ENCODE peak calls at places on chromosomes 6 and 20, in nine cellular contexts. Z is stomach, S is upper lobe of left lung, I is H1, H is SK-N-SH, V is GM12892, G is HepG2, R is prostate gland, Y is Panc1. L is an unnamed sample.
A peak's percentile ranks its signal among the peaks of the same experiment; 100 is the strongest.

GRCh38 chr6:146990821-146991798 is 213.1 kb upstream of the STXBP5 start:
- DNase-seq in V (no peak), Y (peak; percentile 50), R (no peak), I (no peak), H (no peak), G (peak; percentile 95), Z (no peak), S (no peak), L (no peak)

GRCh38 chr20:63619505-63619904 is 7.4 kb downstream of the GMEB2 start:
- DNase-seq in S (no peak), V (no peak), Y (no peak), Z (no peak), G (no peak), H (no peak), I (no peak), R (no peak), L (no peak)

GRCh38 chr6:132333639-132334516 is 67.4 kb downstream of the MOXD1 start:
- DNase-seq in Z (peak; percentile 57), S (no peak), R (no peak), H (peak; percentile 8), V (no peak), G (peak; percentile 88), Y (peak; percentile 61), I (peak; percentile 10), L (no peak)

GRCh38 chr6:56091159-56091869 is 156.1 kb downstream of the COL21A1 start:
- DNase-seq in Z (no peak), G (peak; percentile 91), R (no peak), Y (peak; percentile 77), I (no peak), V (no peak), S (no peak), H (no peak), L (peak; percentile 26)

GRCh38 chr20:4444404-4444803 is 277.3 kb upstream of the PRND start:
- DNase-seq in Y (no peak), R (no peak), H (no peak), V (no peak), S (no peak), I (no peak), G (no peak), Z (no peak), L (no peak)

GRCh38 chr6:105015482-105015881 is 58.6 kb downstream of the LIN28B start:
- DNase-seq in S (no peak), I (no peak), V (no peak), Z (no peak), H (no peak), G (no peak), R (no peak), Y (no peak), L (no peak)

GRCh38 chr6:159149641-159150040 is 19.6 kb upstream of the FNDC1 start:
- DNase-seq in S (no peak), R (no peak), G (no peak), H (no peak), Y (no peak), I (no peak), V (no peak), Z (no peak), L (no peak)

GRCh38 chr6:75794351-75794846 is 45.4 kb downstream of the MYO6 start:
- DNase-seq in Y (no peak), I (no peak), S (no peak), H (no peak), R (no peak), G (peak; percentile 3), Z (no peak), V (no peak), L (no peak)

GRCh38 chr20:44592366-44592765 is 10.0 kb downstream of the PKIG start:
- DNase-seq in G (no peak), S (no peak), R (no peak), H (no peak), Z (no peak), V (no peak), I (no peak), Y (no peak), L (no peak)

GRCh38 chr6:112501705-112502104 is 154.6 kb downstream of the RFPL4B start:
- DNase-seq in Y (no peak), H (peak; percentile 63), S (no peak), V (no peak), R (no peak), G (no peak), Z (no peak), I (no peak), L (no peak)

GRCh38 chr6:118787746-118788419 is 106.1 kb upstream of the ASF1A start:
- DNase-seq in R (no peak), G (no peak), Y (no peak), S (no peak), I (no peak), H (no peak), V (no peak), Z (no peak), L (no peak)

GRCh38 chr6:6591778-6592388 is 3.4 kb downstream of the LY86 start:
- DNase-seq in G (no peak), S (no peak), V (no peak), I (no peak), H (no peak), Y (no peak), Z (no peak), R (no peak), L (peak; percentile 64)

GRCh38 chr20:2237059-2237458 is 58.7 kb upstream of the TGM3 start:
- DNase-seq in I (no peak), G (no peak), R (peak; percentile 34), S (peak; percentile 33), V (no peak), Y (peak; percentile 12), Z (peak; percentile 43), H (no peak), L (no peak)

GRCh38 chr6:25017932-25018581 is 82.3 kb upstream of the RIPOR2 start:
- DNase-seq in G (peak; percentile 8), Y (peak; percentile 33), I (peak; percentile 66), S (no peak), R (peak; percentile 23), V (no peak), Z (peak; percentile 86), H (no peak), L (no peak)

DNA sequence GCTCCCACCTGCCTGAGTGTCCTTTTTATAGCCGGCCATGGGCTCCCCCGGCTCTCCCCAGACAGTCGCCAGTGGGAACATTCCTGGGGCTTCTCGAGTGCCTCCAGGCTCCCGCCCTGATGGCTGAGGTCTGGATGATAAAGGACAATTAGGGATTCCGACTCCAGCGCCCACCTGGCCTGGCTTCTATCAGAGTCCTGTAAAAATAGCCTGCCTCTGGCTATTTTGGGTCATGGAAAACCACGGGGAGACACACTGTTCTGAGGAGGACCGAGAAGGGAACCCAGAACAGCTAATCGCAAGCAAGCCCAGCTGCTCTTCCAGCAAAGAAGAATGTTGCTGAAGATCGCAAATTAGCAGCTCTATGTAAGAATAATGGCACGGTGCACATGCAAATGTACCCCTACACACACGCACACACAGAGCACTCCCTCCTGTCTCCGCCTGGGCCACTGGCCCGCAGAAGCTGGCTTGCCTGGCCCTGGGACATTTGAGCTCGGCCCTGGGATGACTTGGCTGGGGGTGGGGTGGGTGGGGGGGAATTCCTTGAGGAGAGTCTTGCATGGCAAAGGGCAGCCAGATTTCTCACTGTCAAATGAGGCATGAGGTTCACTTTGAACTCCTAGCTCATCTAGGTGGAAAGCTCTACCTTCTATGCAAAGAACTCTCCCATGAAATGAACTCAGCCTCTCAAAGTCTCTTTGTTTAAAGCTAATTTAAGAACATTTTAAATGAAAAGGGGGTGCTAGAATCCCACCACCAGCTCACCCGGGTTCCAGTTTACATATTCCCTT is 55.3 kb downstream of the CTCFL start:
- DNase-seq in I (no peak), R (no peak), S (no peak), H (peak; percentile 65), V (no peak), G (no peak), Z (no peak), Y (no peak), L (no peak)
- TF ChIP-seq POLR2AphosphoS5 in I (no peak), R (peak; percentile 5), S (no peak), H (no peak), V (no peak), G (no peak), Z (peak; percentile 56), Y (no peak), L (no peak)

GRCh38 chr20:31406115-31406514 is at the start of gene DEFB121:
- DNase-seq in I (no peak), V (no peak), S (no peak), R (no peak), G (no peak), Y (no peak), Z (no peak), H (no peak), L (no peak)

DNA sequence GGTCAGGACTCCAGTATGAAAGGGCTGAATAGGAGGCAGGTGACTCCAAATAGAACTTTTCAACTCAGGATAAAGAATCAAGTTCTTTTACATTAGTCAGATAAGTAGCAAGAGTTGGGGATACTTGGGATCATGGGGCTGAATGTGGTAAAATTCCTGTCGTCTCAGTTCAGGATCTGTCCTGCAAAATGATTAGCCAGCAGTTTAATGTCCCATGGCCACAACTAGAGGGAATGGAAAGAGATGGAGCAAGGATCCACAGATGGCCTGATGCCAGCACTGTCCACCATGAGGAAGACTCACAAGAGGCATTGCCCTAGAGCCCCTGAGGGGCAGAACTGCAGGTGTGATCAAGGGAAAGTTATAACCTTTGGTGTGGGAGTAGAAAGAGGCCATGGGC is 2.1 kb downstream of the DEFB121 start:
- DNase-seq in H (no peak), S (no peak), V (no peak), R (no peak), Z (no peak), Y (no peak), I (no peak), G (no peak), L (no peak)
- TF ChIP-seq POLR2AphosphoS5 in H (no peak), S (no peak), V (no peak), R (no peak), Z (no peak), Y (no peak), I (no peak), G (no peak), L (no peak)

GRCh38 chr6:169453221-169453620 is 199.6 kb upstream of the THBS2 start:
- DNase-seq in Z (no peak), H (no peak), R (no peak), V (no peak), G (no peak), S (no peak), Y (no peak), I (no peak), L (no peak)

GRCh38 chr6:169451065-169451840 is 197.6 kb upstream of the THBS2 start:
- DNase-seq in V (no peak), R (no peak), S (no peak), Z (no peak), Y (no peak), H (no peak), G (no peak), I (no peak), L (no peak)

GRCh38 chr6:169452869-169453186 is 199.2 kb upstream of the THBS2 start:
- DNase-seq in Z (no peak), R (no peak), G (no peak), H (no peak), S (peak; percentile 26), V (no peak), Y (no peak), I (no peak), L (no peak)

GRCh38 chr6:169454204-169454871 is 200.7 kb upstream of the THBS2 start:
- DNase-seq in Z (no peak), G (peak; percentile 11), Y (no peak), S (no peak), V (no peak), R (no peak), H (no peak), I (no peak), L (peak; percentile 1)

GRCh38 chr6:169452117-169452868 is 198.6 kb upstream of the THBS2 start:
- DNase-seq in S (peak; percentile 78), H (peak; percentile 57), I (no peak), Y (peak; percentile 75), R (no peak), V (no peak), Z (peak; percentile 79), G (no peak), L (no peak)
- TF ChIP-seq POLR2AphosphoS5 in S (no peak), H (no peak), I (no peak), Y (peak; percentile 27), R (no peak), V (no peak), Z (no peak), G (no peak), L (no peak)

GRCh38 chr20:59153355-59153681 is 10.3 kb upstream of the ZNF831 start:
- DNase-seq in Y (no peak), Z (no peak), R (peak; percentile 80), S (peak; percentile 59), H (no peak), I (no peak), V (no peak), G (no peak), L (no peak)
- TF ChIP-seq POLR2AphosphoS5 in Y (no peak), Z (peak; percentile 18), R (peak; percentile 78), S (no peak), H (no peak), I (no peak), V (no peak), G (no peak), L (no peak)